ENCODE peak calls at places on chromosomes 5 and 9, in seven cellular contexts. F is left ventricle myocardium superior; P is PC-3; L is activated CD8-positive, alpha-beta memory T cell treated with anti-CD3 and anti-CD28 coated beads, Interleukin-2, amount 10 ng/mL, durations not matched to agents 7 days and 5 days; D is activated CD8-positive, alpha-beta T cell treated with anti-CD3 and anti-CD28 coated beads, Interleukin-2, amount 10 ng/mL, durations not matched to agents 7 days and 5 days; R is left lung; K is heart left ventricle. H is an unnamed sample.

GRCh38 chr5:37721447-37721871 is 118.4 kb downstream of the GDNF start:
- ATAC-seq in F (no peak), R (no peak), P (no peak), K (no peak), L (peak; percentile 68), D (peak; percentile 41), H (peak; percentile 61)

GRCh38 chr9:128078504-128079434 is 10.7 kb downstream of the SLC25A25 start:
- ATAC-seq in R (peak; percentile 73), F (peak; percentile 21), K (no peak), D (peak; percentile 26), P (peak; percentile 80), L (peak; percentile 29), H (no peak)

GRCh38 chr5:36443941-36444340 is 142.2 kb upstream of the RANBP3L start:
- ATAC-seq in F (no peak), D (no peak), P (no peak), L (no peak), R (no peak), K (no peak), H (no peak)

GRCh38 chr9:111023090-111023489 is 15.2 kb downstream of the LPAR1 start:
- ATAC-seq in K (no peak), P (no peak), R (no peak), F (no peak), L (no peak), D (no peak), H (no peak)

GRCh38 chr5:178279026-178279722 is 46.6 kb upstream of the PHYKPL start:
- ATAC-seq in P (no peak), F (no peak), K (no peak), L (no peak), R (no peak), D (peak; percentile 12), H (no peak)

GRCh38 chr9:128733256-128733655 is 9.3 kb upstream of the ZDHHC12 start:
- ATAC-seq in P (peak; percentile 56), L (no peak), D (peak; percentile 16), R (peak; percentile 96), F (peak; percentile 80), K (peak; percentile 83), H (peak; percentile 16)

GRCh38 chr5:134053840-134054338 is 49.1 kb upstream of the VDAC1 start:
- ATAC-seq in K (no peak), L (no peak), P (peak; percentile 87), F (no peak), D (peak; percentile 83), R (no peak), H (no peak)

GRCh38 chr5:137606401-137606800 is 107.3 kb upstream of the SPOCK1 start:
- ATAC-seq in R (no peak), K (no peak), F (no peak), L (no peak), P (no peak), D (no peak), H (no peak)

GRCh38 chr9:127878652-127879377 is 1.3 kb upstream of the AK1 start:
- ATAC-seq in P (no peak), F (no peak), D (no peak), R (peak; percentile 0), L (no peak), K (no peak), H (no peak)